ENCODE peak calls at places on chromosomes 16 and 17, in ten cellular contexts. M is adrenal gland, Z is PC-9, U is cardiac fibroblast, Q is brain microvascular endothelial cell, K is AG04450, B is heart right ventricle, E is psoas muscle, C is gastrocnemius medialis, S is fibroblast of mammary gland. Y is an unnamed sample.

GRCh38 chr16:70657956-70658355 is 11.6 kb downstream of the IL34 start:
- DNase-seq in U (no peak), S (no peak), K (no peak), B (no peak), Q (no peak), E (no peak), Z (no peak), M (no peak), C (no peak), Y (no peak)

GRCh38 chr17:35001549-35001948 is 21.2 kb downstream of the LIG3 start:
- DNase-seq in U (peak; percentile 27), E (no peak), Q (no peak), M (no peak), B (no peak), S (peak; percentile 29), Z (no peak), K (no peak), C (no peak), Y (no peak)

GRCh38 chr16:66389256-66390175 is 23.0 kb downstream of the CDH5 start:
- DNase-seq in M (no peak), U (no peak), C (no peak), Z (no peak), Q (no peak), B (no peak), K (no peak), S (no peak), E (no peak), Y (no peak)

GRCh38 chr17:79465011-79466006 is 145.5 kb downstream of the RBFOX3 start:
- DNase-seq in M (no peak), B (no peak), E (peak; percentile 8), C (no peak), Z (no peak), Q (no peak), K (no peak), S (no peak), U (no peak), Y (no peak)

GRCh38 chr16:23682181-23682580 is 3.5 kb downstream of the PLK1 start:
- DNase-seq in M (no peak), C (no peak), S (peak; percentile 62), U (peak; percentile 67), Z (no peak), K (no peak), Q (no peak), E (no peak), B (no peak), Y (no peak)

GRCh38 chr17:78839762-78840529 is 668 bp downstream of the USP36 start:
- DNase-seq in Z (peak; percentile 37), U (peak; percentile 61), M (peak; percentile 68), Q (peak; percentile 24), E (peak; percentile 73), S (peak; percentile 68), C (no peak), K (no peak), B (no peak), Y (no peak)

GRCh38 chr16:71369494-71369893 is 11.0 kb downstream of the CALB2 start:
- DNase-seq in Q (no peak), S (no peak), E (no peak), U (no peak), M (no peak), C (no peak), K (no peak), Z (no peak), B (no peak), Y (no peak)

GRCh38 chr17:75047398-75048098 is 523 bp downstream of the KCTD2 start:
- DNase-seq in S (no peak), K (no peak), E (peak; percentile 72), Q (no peak), M (peak; percentile 50), Z (no peak), U (no peak), C (peak; percentile 43), B (peak; percentile 53), Y (no peak)

GRCh38 chr16:75011634-75012307 is 12.9 kb downstream of the ZNRF1 start:
- DNase-seq in C (no peak), K (peak; percentile 51), Q (peak; percentile 88), U (peak; percentile 96), B (no peak), M (peak; percentile 50), E (no peak), Z (peak; percentile 86), S (peak; percentile 93), Y (peak; percentile 59)

GRCh38 chr16:29705030-29705429 is 26.1 kb downstream of the QPRT start:
- DNase-seq in Q (no peak), Z (no peak), C (no peak), B (no peak), M (no peak), S (no peak), E (no peak), U (no peak), K (no peak), Y (no peak)

GRCh38 chr16:67013823-67014640 is 14.9 kb upstream of the CBFB start:
- DNase-seq in Z (no peak), K (no peak), E (peak; percentile 92), C (peak; percentile 66), S (peak; percentile 47), B (peak; percentile 90), Q (peak; percentile 18), M (peak; percentile 67), U (peak; percentile 64), Y (no peak)

GRCh38 chr16:8552487-8553221 is 37.7 kb downstream of the TMEM114 start:
- DNase-seq in B (no peak), K (no peak), M (no peak), S (no peak), U (no peak), Z (no peak), C (no peak), E (no peak), Q (no peak), Y (no peak)

GRCh38 chr16:52603015-52603414 is 56.1 kb upstream of the TOX3 start:
- DNase-seq in Q (no peak), B (no peak), Z (no peak), U (no peak), M (no peak), E (no peak), K (no peak), C (no peak), S (no peak), Y (no peak)

GRCh38 chr17:67289174-67289876 is 44.3 kb upstream of the HELZ start:
- DNase-seq in E (peak; percentile 91), M (peak; percentile 81), C (peak; percentile 65), Z (no peak), K (peak; percentile 8), U (peak; percentile 68), S (peak; percentile 69), B (peak; percentile 87), Q (peak; percentile 25), Y (peak; percentile 17)

GRCh38 chr16:73878616-73879015 is 418.0 kb upstream of the PSMD7 start:
- DNase-seq in Z (peak; percentile 38), Q (peak; percentile 61), E (no peak), B (no peak), C (no peak), S (peak; percentile 75), K (peak; percentile 39), U (peak; percentile 83), M (no peak), Y (peak; percentile 36)

DNA sequence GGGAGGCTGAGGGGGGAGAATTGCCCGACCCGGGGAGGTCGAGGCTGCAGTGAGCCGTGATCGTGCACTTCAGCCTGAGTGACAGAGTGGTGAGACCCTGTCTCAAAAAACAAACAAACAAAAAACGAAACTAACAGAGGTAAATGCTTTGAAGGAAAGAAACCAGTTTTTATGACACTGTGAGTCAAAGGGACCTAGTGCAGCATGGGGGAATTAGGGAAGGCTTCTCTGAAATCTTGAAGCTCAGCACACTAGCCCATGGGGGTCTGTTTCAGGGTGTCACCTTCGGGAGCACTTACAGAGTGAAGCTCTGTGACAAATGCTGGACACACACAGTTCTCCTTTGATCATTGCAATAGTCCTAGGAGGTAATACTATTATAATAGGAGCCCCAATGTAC is 16.6 kb downstream of the ITPRIPL2 start:
- DNase-seq in M (no peak), K (no peak), Z (no peak), S (no peak), U (no peak), Q (no peak), E (no peak), B (no peak), C (no peak), Y (no peak)
- H3K4me3 ChIP-seq in M (no peak overlapping the region), K (no peak overlapping the region), Z (no peak overlapping the region), S (no peak overlapping the region), U (peak overlapping the region; percentile 28), Q (no peak overlapping the region), E (no peak overlapping the region), B (no peak overlapping the region), C (no peak overlapping the region), Y (no peak overlapping the region)

DNA sequence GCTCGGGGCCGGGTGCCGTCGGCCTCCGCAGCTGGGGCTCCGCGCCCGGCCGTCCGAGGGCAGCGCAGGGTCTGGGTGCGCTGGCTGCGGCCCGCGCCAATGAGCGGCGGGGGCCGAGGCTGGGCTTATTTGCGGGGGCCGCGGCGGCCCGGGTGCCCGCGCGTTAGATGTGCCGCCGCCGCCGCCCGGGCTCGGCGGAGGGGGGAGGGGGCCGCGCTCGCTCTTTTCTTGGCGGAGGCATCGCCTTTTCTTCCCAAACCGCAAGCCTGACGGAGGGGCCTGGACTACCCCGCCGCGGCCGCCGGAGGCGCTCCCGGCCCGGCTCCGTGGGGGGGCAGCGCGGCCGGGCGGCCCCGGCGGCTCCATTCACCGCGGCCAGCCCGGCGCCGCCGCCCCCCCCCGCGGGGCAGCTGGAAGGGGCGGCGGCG is at the start of gene NOTUM:
- DNase-seq in C (peak; percentile 39), B (no peak), S (no peak), E (peak; percentile 62), Z (no peak), Q (no peak), K (no peak), M (no peak), U (no peak), Y (no peak)
- TF ChIP-seq CTCF in C (peak; percentile 39), B (no peak), S (no peak), E (peak; percentile 38), Z (no peak), Q (peak; percentile 44), K (peak; percentile 32), M (no peak), U (peak; percentile 26), Y (peak; percentile 26)

DNA sequence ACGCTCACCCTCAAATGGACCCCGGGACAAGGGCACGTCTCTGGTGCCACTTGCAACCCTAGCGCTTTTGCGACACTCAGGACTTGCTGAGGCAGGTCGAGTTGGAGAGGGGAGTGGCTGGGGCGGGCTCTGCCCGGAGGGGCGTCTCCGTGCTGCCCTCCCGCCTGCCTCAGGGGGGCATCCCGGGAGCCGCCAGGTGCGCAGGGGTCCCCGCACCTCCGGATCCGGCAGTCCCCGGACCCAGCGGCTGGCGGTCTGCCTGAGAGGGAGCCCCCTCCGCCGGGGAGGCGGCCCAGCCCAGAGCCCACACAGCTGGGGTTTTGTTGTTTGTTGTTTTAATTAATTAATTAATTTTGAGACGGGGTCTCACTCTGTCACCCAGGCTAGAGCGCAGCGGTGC is at the start of gene SLC52A1:
- DNase-seq in Z (no peak), Q (no peak), U (no peak), C (no peak), B (no peak), S (no peak), E (no peak), K (no peak), M (no peak), Y (no peak)
- H3K4me3 ChIP-seq in Z (peak within 1 kb of the TSS; percentile 38), Q (no peak within 1 kb of the TSS), U (no peak within 1 kb of the TSS), C (no peak within 1 kb of the TSS), B (no peak within 1 kb of the TSS), S (peak within 1 kb of the TSS; percentile 1), E (peak within 1 kb of the TSS; percentile 23), K (peak within 1 kb of the TSS; percentile 13), M (peak within 1 kb of the TSS; percentile 26), Y (no peak within 1 kb of the TSS)

DNA sequence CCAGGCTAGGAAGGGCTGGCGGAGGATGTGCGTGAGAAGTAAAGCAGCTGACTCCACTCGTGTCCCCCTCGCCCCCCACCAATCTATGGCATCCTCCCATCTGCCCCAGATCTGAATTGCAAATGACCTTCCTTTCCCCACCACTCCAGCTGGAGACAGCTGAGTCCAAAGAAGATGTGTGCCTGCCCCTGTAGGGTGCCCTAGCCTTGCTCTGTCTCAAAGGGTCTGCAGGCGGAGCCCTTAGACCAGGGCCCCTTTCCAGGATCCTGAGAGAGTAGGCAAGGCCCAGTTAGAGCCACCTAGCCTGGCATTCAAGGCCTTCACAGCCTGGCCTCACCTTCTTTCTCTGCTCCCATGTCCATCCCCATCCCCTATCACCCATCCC is 66.7 kb upstream of the LHX1 start:
- DNase-seq in U (no peak), M (no peak), Z (no peak), Q (no peak), E (no peak), C (no peak), B (no peak), S (no peak), K (no peak), Y (no peak)
- TF ChIP-seq CTCF in U (no peak), M (no peak), Z (no peak), Q (no peak), E (no peak), C (no peak), B (no peak), S (no peak), K (no peak), Y (no peak)

Y was measured in retinal pigment epithelial cell.